ENCODE peak calls at places on chromosome 19, in four cellular contexts. One of them, this sample, is unnamed.
A peak's percentile ranks its signal among the peaks of the same experiment; 100 is the strongest.

GRCh38 chr19:46495789-46496099 is at the start of gene PNMA8B:
- DNase-seq in activated T-cell treated with anti-CD3 and anti-CD28 coated beads, Interleukin-2, amount 50 U/mL, for 72 hours: no peak
- DNase-seq in PC-3: no peak
- DNase-seq in mesothelial cell of epicardium: peak; percentile 90
- DNase-seq in this sample: no peak

GRCh38 chr19:32662186-32662585 is 12.8 kb downstream of the ANKRD27 start:
- DNase-seq in activated T-cell treated with anti-CD3 and anti-CD28 coated beads, Interleukin-2, amount 50 U/mL, for 72 hours: no peak
- DNase-seq in PC-3: no peak
- DNase-seq in mesothelial cell of epicardium: no peak
- DNase-seq in this sample: no peak

GRCh38 chr19:23075031-23075733 is 41.6 kb upstream of the ZNF730 start:
- DNase-seq in activated T-cell treated with anti-CD3 and anti-CD28 coated beads, Interleukin-2, amount 50 U/mL, for 72 hours: peak; percentile 32
- DNase-seq in PC-3: peak; percentile 27
- DNase-seq in mesothelial cell of epicardium: peak; percentile 49
- DNase-seq in this sample: no peak

GRCh38 chr19:45584332-45585157 is at the start of gene OPA3:
- DNase-seq in activated T-cell treated with anti-CD3 and anti-CD28 coated beads, Interleukin-2, amount 50 U/mL, for 72 hours: peak; percentile 100
- DNase-seq in PC-3: peak; percentile 99
- DNase-seq in mesothelial cell of epicardium: peak; percentile 97
- DNase-seq in this sample: peak; percentile 98

GRCh38 chr19:41356984-41357739 is 3.4 kb upstream of the TGFB1 start:
- DNase-seq in activated T-cell treated with anti-CD3 and anti-CD28 coated beads, Interleukin-2, amount 50 U/mL, for 72 hours: peak; percentile 46
- DNase-seq in PC-3: no peak
- DNase-seq in mesothelial cell of epicardium: no peak
- DNase-seq in this sample: no peak

GRCh38 chr19:2109278-2109864 is 12.7 kb downstream of the IZUMO4 start:
- DNase-seq in activated T-cell treated with anti-CD3 and anti-CD28 coated beads, Interleukin-2, amount 50 U/mL, for 72 hours: no peak
- DNase-seq in PC-3: no peak
- DNase-seq in mesothelial cell of epicardium: no peak
- DNase-seq in this sample: no peak

GRCh38 chr19:33114302-33114701 is 17.6 kb upstream of the WDR88 start:
- DNase-seq in activated T-cell treated with anti-CD3 and anti-CD28 coated beads, Interleukin-2, amount 50 U/mL, for 72 hours: no peak
- DNase-seq in PC-3: peak; percentile 23
- DNase-seq in mesothelial cell of epicardium: no peak
- DNase-seq in this sample: no peak

GRCh38 chr19:1975081-1975480 is 34.1 kb downstream of the CSNK1G2 start:
- DNase-seq in activated T-cell treated with anti-CD3 and anti-CD28 coated beads, Interleukin-2, amount 50 U/mL, for 72 hours: no peak
- DNase-seq in PC-3: no peak
- DNase-seq in mesothelial cell of epicardium: no peak
- DNase-seq in this sample: no peak

GRCh38 chr19:5137571-5138124 is 168.7 kb downstream of the KDM4B start:
- DNase-seq in activated T-cell treated with anti-CD3 and anti-CD28 coated beads, Interleukin-2, amount 50 U/mL, for 72 hours: no peak
- DNase-seq in PC-3: no peak
- DNase-seq in mesothelial cell of epicardium: no peak
- DNase-seq in this sample: no peak

GRCh38 chr19:35154535-35155406 is at the start of gene FXYD5:
- DNase-seq in activated T-cell treated with anti-CD3 and anti-CD28 coated beads, Interleukin-2, amount 50 U/mL, for 72 hours: peak; percentile 86
- DNase-seq in PC-3: peak; percentile 70
- DNase-seq in mesothelial cell of epicardium: no peak
- DNase-seq in this sample: peak; percentile 54

GRCh38 chr19:38547446-38547845 is 70.3 kb downstream of the MAP4K1 start:
- DNase-seq in activated T-cell treated with anti-CD3 and anti-CD28 coated beads, Interleukin-2, amount 50 U/mL, for 72 hours: no peak
- DNase-seq in PC-3: no peak
- DNase-seq in mesothelial cell of epicardium: no peak
- DNase-seq in this sample: no peak

GRCh38 chr19:14519860-14520407 is 1.7 kb upstream of the DNAJB1 start:
- DNase-seq in activated T-cell treated with anti-CD3 and anti-CD28 coated beads, Interleukin-2, amount 50 U/mL, for 72 hours: peak; percentile 48
- DNase-seq in PC-3: peak; percentile 98
- DNase-seq in mesothelial cell of epicardium: no peak
- DNase-seq in this sample: no peak

GRCh38 chr19:29255912-29256311 is 43.0 kb upstream of the UQCRFS1 start:
- DNase-seq in activated T-cell treated with anti-CD3 and anti-CD28 coated beads, Interleukin-2, amount 50 U/mL, for 72 hours: no peak
- DNase-seq in PC-3: no peak
- DNase-seq in mesothelial cell of epicardium: no peak
- DNase-seq in this sample: no peak

GRCh38 chr19:5907216-5907615 is 2.5 kb downstream of the VMAC start:
- DNase-seq in activated T-cell treated with anti-CD3 and anti-CD28 coated beads, Interleukin-2, amount 50 U/mL, for 72 hours: peak; percentile 16
- DNase-seq in PC-3: no peak
- DNase-seq in mesothelial cell of epicardium: no peak
- DNase-seq in this sample: no peak

GRCh38 chr19:50380137-50380536 is 3.9 kb downstream of the NR1H2 start:
- DNase-seq in activated T-cell treated with anti-CD3 and anti-CD28 coated beads, Interleukin-2, amount 50 U/mL, for 72 hours: no peak
- DNase-seq in PC-3: no peak
- DNase-seq in mesothelial cell of epicardium: no peak
- DNase-seq in this sample: no peak

GRCh38 chr19:45670670-45671453 is 2.8 kb downstream of the GIPR start:
- DNase-seq in activated T-cell treated with anti-CD3 and anti-CD28 coated beads, Interleukin-2, amount 50 U/mL, for 72 hours: peak; percentile 80
- DNase-seq in PC-3: peak; percentile 71
- DNase-seq in mesothelial cell of epicardium: peak; percentile 58
- DNase-seq in this sample: peak; percentile 71

GRCh38 chr19:33821871-33822270 is 25.2 kb downstream of the KCTD15 start:
- DNase-seq in activated T-cell treated with anti-CD3 and anti-CD28 coated beads, Interleukin-2, amount 50 U/mL, for 72 hours: no peak
- DNase-seq in PC-3: peak; percentile 49
- DNase-seq in mesothelial cell of epicardium: no peak
- DNase-seq in this sample: no peak

GRCh38 chr19:2186071-2186846 is 22.5 kb downstream of the DOT1L start:
- DNase-seq in activated T-cell treated with anti-CD3 and anti-CD28 coated beads, Interleukin-2, amount 50 U/mL, for 72 hours: no peak
- DNase-seq in PC-3: no peak
- DNase-seq in mesothelial cell of epicardium: peak; percentile 56
- DNase-seq in this sample: no peak

GRCh38 chr19:36136975-36137686 is 2.7 kb upstream of the CAPNS1 start:
- DNase-seq in activated T-cell treated with anti-CD3 and anti-CD28 coated beads, Interleukin-2, amount 50 U/mL, for 72 hours: no peak
- DNase-seq in PC-3: peak; percentile 91
- DNase-seq in mesothelial cell of epicardium: no peak
- DNase-seq in this sample: no peak

GRCh38 chr19:47813304-47813994 is 8.3 kb upstream of the CRX start:
- DNase-seq in activated T-cell treated with anti-CD3 and anti-CD28 coated beads, Interleukin-2, amount 50 U/mL, for 72 hours: peak; percentile 83
- DNase-seq in PC-3: peak; percentile 69
- DNase-seq in mesothelial cell of epicardium: peak; percentile 82
- DNase-seq in this sample: peak; percentile 56

GRCh38 chr19:51271015-51271600 is 20.2 kb downstream of the SIGLECL1 start:
- DNase-seq in activated T-cell treated with anti-CD3 and anti-CD28 coated beads, Interleukin-2, amount 50 U/mL, for 72 hours: no peak
- DNase-seq in PC-3: no peak
- DNase-seq in mesothelial cell of epicardium: no peak
- DNase-seq in this sample: no peak

GRCh38 chr19:19820774-19821315 is 705 bp downstream of the ZNF506 start:
- DNase-seq in activated T-cell treated with anti-CD3 and anti-CD28 coated beads, Interleukin-2, amount 50 U/mL, for 72 hours: peak; percentile 19
- DNase-seq in PC-3: no peak
- DNase-seq in mesothelial cell of epicardium: no peak
- DNase-seq in this sample: no peak

GRCh38 chr19:58275564-58275963 is 3.2 kb upstream of the ZNF8 start:
- DNase-seq in activated T-cell treated with anti-CD3 and anti-CD28 coated beads, Interleukin-2, amount 50 U/mL, for 72 hours: no peak
- DNase-seq in PC-3: no peak
- DNase-seq in mesothelial cell of epicardium: no peak
- DNase-seq in this sample: no peak